ENCODE peak calls at places on chromosomes 4 and X, in four cellular contexts. R, I, K and W are unnamed samples.

GRCh38 chr4:75325316-75325715 is 188.9 kb downstream of the RCHY1 start:
- DNase-seq in R (no peak), I (no peak), K (no peak), W (no peak)

GRCh38 chr4:100108869-100109268 is 81.4 kb downstream of the DDIT4L start:
- DNase-seq in R (no peak), I (no peak), K (no peak), W (no peak)

GRCh38 chr4:122045533-122045932 is 93.7 kb upstream of the TRPC3 start:
- DNase-seq in R (no peak), I (peak; percentile 72), K (no peak), W (peak; percentile 95)

GRCh38 chrX:1554469-1555210 is 17.7 kb upstream of the P2RY8 start:
- DNase-seq in R (no peak), I (no peak), K (peak; percentile 8), W (no peak)

GRCh38 chrX:121307441-121307840 is 260.0 kb downstream of the GLUD2 start:
- DNase-seq in R (no peak), I (no peak), K (no peak), W (no peak)

GRCh38 chr4:53929955-53930798 is 134.2 kb downstream of the CHIC2 start:
- DNase-seq in R (peak; percentile 79), I (no peak), K (peak; percentile 11), W (peak; percentile 81)

GRCh38 chr4:16516796-16517413 is 290.6 kb upstream of the TAPT1 start:
- DNase-seq in R (peak; percentile 6), I (no peak), K (no peak), W (peak; percentile 77)

GRCh38 chr4:109723110-109723509 is 6.8 kb downstream of the PLA2G12A start:
- DNase-seq in R (no peak), I (no peak), K (no peak), W (no peak)

GRCh38 chr4:114479595-114479994 is 119.0 kb upstream of the UGT8 start:
- DNase-seq in R (no peak), I (no peak), K (no peak), W (no peak)

GRCh38 chrX:31236231-31236630 is 164.4 kb upstream of the FTHL17 start:
- DNase-seq in R (no peak), I (no peak), K (no peak), W (no peak)

GRCh38 chr4:142324572-142324971 is 521.5 kb downstream of the INPP4B start:
- DNase-seq in R (no peak), I (no peak), K (no peak), W (no peak)

GRCh38 chr4:7831330-7831729 is 108.3 kb downstream of the AFAP1 start:
- DNase-seq in R (no peak), I (no peak), K (peak; percentile 38), W (no peak)

GRCh38 chr4:94571720-94572119 is 120.0 kb downstream of the PDLIM5 start:
- DNase-seq in R (no peak), I (no peak), K (no peak), W (no peak)